ENCODE peak calls at places on chromosome 17, in four cellular contexts. F is lung microvascular endothelial cell, K is H7, D is left colon. R is an unnamed sample.

GRCh38 chr17:72565758-72566157 is 444.9 kb downstream of the SOX9 start:
- DNase-seq in F (no peak), D (no peak), K (no peak), R (no peak)

GRCh38 chr17:52660692-52661091 is 502.2 kb upstream of the CA10 start:
- DNase-seq in K (no peak), D (no peak), F (no peak), R (no peak)

GRCh38 chr17:82301916-82302497 is 15.4 kb downstream of the CD7 start:
- DNase-seq in F (no peak), K (peak; percentile 61), D (no peak), R (no peak)

GRCh38 chr17:66506641-66507040 is 204.2 kb downstream of the PRKCA start:
- DNase-seq in F (no peak), K (no peak), D (no peak), R (no peak)

GRCh38 chr17:33526753-33527152 is 233.7 kb upstream of the ASIC2 start:
- DNase-seq in K (no peak), F (no peak), D (no peak), R (no peak)

GRCh38 chr17:50708050-50709000 is 611 bp upstream of the ANKRD40 start:
- DNase-seq in K (no peak), D (no peak), F (peak; percentile 38), R (peak; percentile 39)

GRCh38 chr17:74325743-74326379 is at the start of gene KIF19:
- DNase-seq in D (peak; percentile 35), F (peak; percentile 49), K (peak; percentile 99), R (no peak)

GRCh38 chr17:14428640-14429029 is 127.8 kb downstream of the HS3ST3B1 start:
- DNase-seq in D (no peak), F (no peak), K (peak; percentile 16), R (no peak)

GRCh38 chr17:15231851-15232516 is 33.1 kb downstream of the PMP22 start:
- DNase-seq in F (no peak), K (no peak), D (no peak), R (no peak)

GRCh38 chr17:19338031-19338990 is 24.2 kb downstream of the B9D1 start:
- DNase-seq in D (peak; percentile 67), K (peak; percentile 91), F (peak; percentile 78), R (no peak)

GRCh38 chr17:8419305-8419704 is 16.4 kb upstream of the NDEL1 start:
- DNase-seq in F (no peak), K (no peak), D (no peak), R (no peak)

GRCh38 chr17:58788199-58788598 is 32.5 kb downstream of the PPM1E start:
- DNase-seq in K (no peak), D (no peak), F (no peak), R (no peak)

GRCh38 chr17:28119560-28119959 is 77.1 kb downstream of the NLK start:
- DNase-seq in K (no peak), D (no peak), F (no peak), R (no peak)

GRCh38 chr17:6853764-6854442 is 22.4 kb upstream of the TEKT1 start:
- DNase-seq in K (peak; percentile 69), D (no peak), F (no peak), R (no peak)

GRCh38 chr17:78979780-78980623 is at the start of gene LGALS3BP:
- DNase-seq in F (no peak), D (peak; percentile 85), K (peak; percentile 95), R (peak; percentile 63)

GRCh38 chr17:52027620-52028019 is 130.9 kb downstream of the CA10 start:
- DNase-seq in K (no peak), D (no peak), F (no peak), R (no peak)

GRCh38 chr17:67696853-67697505 is 20.8 kb upstream of the NOL11 start:
- DNase-seq in D (no peak), F (no peak), K (no peak), R (no peak)

GRCh38 chr17:81018044-81018802 is 16.7 kb upstream of the BAIAP2 start:
- DNase-seq in F (peak; percentile 79), K (peak; percentile 42), D (peak; percentile 47), R (no peak)

GRCh38 chr17:81509048-81509686 is 3.4 kb downstream of the ACTG1 start:
- DNase-seq in F (no peak), K (peak; percentile 62), D (no peak), R (no peak)

R was measured in brain pericyte.